ENCODE peak calls at places on chromosomes 2 and 18, in nine cellular contexts. O is AG08395; A is fibroblast of mammary gland; B is globus pallidus; L is hepatic stellate cell; S is foreskin keratinocyte; X is tibial artery; N is Daoy; P is activated CD8-positive, alpha-beta memory T cell treated with anti-CD3 and anti-CD28 coated beads for 4 hours. Q is an unnamed sample.
A peak's percentile ranks its signal among the peaks of the same experiment; 100 is the strongest.

GRCh38 chr2:9778471-9779402 is 64.5 kb upstream of the TAF1B start:
- DNase-seq in O (no peak), A (no peak), B (no peak), L (no peak), S (no peak), X (peak; percentile 51), N (no peak), P (no peak), Q (no peak)

GRCh38 chr2:66494708-66495107 is 59.8 kb downstream of the MEIS1 start:
- DNase-seq in O (peak; percentile 46), A (peak; percentile 97), B (no peak), L (no peak), S (peak; percentile 65), X (peak; percentile 84), N (peak; percentile 18), P (no peak), Q (peak; percentile 75)

GRCh38 chr18:39958876-39959275 is 1996.2 kb upstream of the PIK3C3 start:
- DNase-seq in O (no peak), A (peak; percentile 28), B (no peak), L (no peak), S (peak; percentile 73), X (no peak), N (no peak), P (no peak), Q (no peak)

GRCh38 chr2:201847483-201847882 is 41.1 kb downstream of the CDK15 start:
- DNase-seq in O (no peak), A (peak; percentile 28), B (no peak), L (no peak), S (no peak), X (no peak), N (peak; percentile 25), P (no peak), Q (no peak)

GRCh38 chr2:136015688-136016087 is 30.3 kb upstream of the DARS1 start:
- DNase-seq in O (no peak), A (no peak), B (no peak), L (no peak), S (no peak), X (no peak), N (no peak), P (no peak), Q (no peak)

GRCh38 chr18:48805826-48806535 is 144.8 kb downstream of the SMAD7 start:
- DNase-seq in O (no peak), A (no peak), B (no peak), L (no peak), S (no peak), X (peak; percentile 56), N (no peak), P (no peak), Q (no peak)

GRCh38 chr2:68292108-68292710 is 27.5 kb downstream of the CNRIP1 start:
- DNase-seq in O (peak; percentile 18), A (peak; percentile 40), B (no peak), L (peak; percentile 12), S (peak; percentile 26), X (no peak), N (no peak), P (no peak), Q (peak; percentile 35)

GRCh38 chr2:108133457-108133856 is 106.3 kb upstream of the SULT1C3 start:
- DNase-seq in O (no peak), A (no peak), B (no peak), L (no peak), S (no peak), X (no peak), N (no peak), P (no peak), Q (no peak)

GRCh38 chr2:120205901-120206581 is 17.2 kb downstream of the TMEM185B start:
- DNase-seq in O (no peak), A (no peak), B (no peak), L (no peak), S (no peak), X (no peak), N (peak; percentile 41), P (no peak), Q (peak; percentile 22)

Q was measured in KBM-7.